ENCODE peak calls at places on chromosomes 5 and 9, in ten cellular contexts. Y is progenitor cell of endocrine pancreas; Q is NB4; O is kidney epithelial cell; S is T-cell; K is ACHN; N is stimulated activated CD4-positive, alpha-beta T cell treated with anti-CD3 and anti-CD28 coated beads, Interleukin-4, amount 100 ng/mL, for 1 hour; M is NCI-H1417; I is BE2C; B is AG10803. T is an unnamed sample.

GRCh38 chr5:76591366-76591765 is 31.8 kb downstream of the F2RL2 start:
- DNase-seq in M (no peak), B (no peak), Q (no peak), N (no peak), K (no peak), I (no peak), O (no peak), Y (no peak), S (no peak), T (no peak)

GRCh38 chr9:89356782-89357181 is 38.5 kb downstream of the SECISBP2 start:
- DNase-seq in M (no peak), N (no peak), B (no peak), I (no peak), O (no peak), Y (no peak), S (no peak), Q (no peak), K (no peak), T (peak)

GRCh38 chr5:147276497-147276896 is 41.7 kb downstream of the STK32A start:
- DNase-seq in S (no peak), N (no peak), B (no peak), Q (no peak), Y (no peak), O (no peak), M (no peak), K (no peak), I (no peak), T (no peak)

GRCh38 chr9:107712390-107712789 is 222.8 kb upstream of the KLF4 start:
- DNase-seq in S (no peak), B (peak), N (no peak), I (no peak), K (peak), M (no peak), Y (no peak), Q (peak), O (peak), T (no peak)

GRCh38 chr5:146877783-146878470 is 630 bp downstream of the PPP2R2B start:
- DNase-seq in O (no peak), N (peak), Q (no peak), B (peak), I (peak), Y (peak), S (peak), K (no peak), M (peak), T (peak)

GRCh38 chr5:156475182-156475830 is 148.3 kb downstream of the SGCD start:
- DNase-seq in O (no peak), Q (no peak), Y (no peak), M (no peak), B (peak), N (no peak), K (no peak), S (no peak), I (no peak), T (no peak)

GRCh38 chr5:17819786-17820185 is 185.5 kb downstream of the TAF11L14 start:
- DNase-seq in Q (no peak), S (no peak), B (no peak), M (no peak), I (no peak), Y (no peak), O (no peak), N (no peak), K (no peak), T (no peak)

GRCh38 chr9:80320916-80321315 is 749.2 kb downstream of the TLE4 start:
- DNase-seq in S (no peak), O (peak), M (no peak), K (no peak), Y (no peak), N (no peak), B (no peak), I (no peak), Q (no peak), T (no peak)

GRCh38 chr9:110923601-110924000 is 114.7 kb downstream of the LPAR1 start:
- DNase-seq in K (no peak), Q (no peak), Y (no peak), B (peak), S (no peak), O (no peak), N (no peak), M (no peak), I (no peak), T (no peak)

GRCh38 chr9:118990949-118991348 is 378.3 kb downstream of the BRINP1 start:
- DNase-seq in Y (no peak), S (no peak), B (no peak), N (no peak), I (no peak), M (no peak), K (no peak), O (no peak), Q (no peak), T (no peak)

GRCh38 chr5:137833463-137833862 is 34.2 kb upstream of the MYOT start:
- DNase-seq in O (peak), M (no peak), B (peak), K (no peak), N (no peak), S (no peak), Y (no peak), Q (no peak), I (no peak), T (no peak)

GRCh38 chr5:91632871-91633270 is 249.8 kb upstream of the ARRDC3 start:
- DNase-seq in I (no peak), O (no peak), K (no peak), N (no peak), Y (no peak), B (no peak), S (no peak), Q (no peak), M (peak), T (no peak)

GRCh38 chr5:160181965-160182622 is 47.2 kb upstream of the FABP6 start:
- DNase-seq in Q (no peak), Y (no peak), S (no peak), I (no peak), M (no peak), O (no peak), B (no peak), N (no peak), K (no peak), T (no peak)

GRCh38 chr9:37034320-37034937 is 361 bp upstream of the PAX5 start:
- DNase-seq in K (peak), S (no peak), I (no peak), O (no peak), B (no peak), N (peak), Q (peak), Y (no peak), M (no peak), T (peak)

GRCh38 chr9:133048595-133048994 is 13.2 kb upstream of the CEL start:
- DNase-seq in O (no peak), Y (no peak), N (no peak), K (peak), Q (peak), M (peak), B (peak), S (no peak), I (peak), T (peak)

GRCh38 chr5:633521-633955 is 21.4 kb downstream of the CEP72 start:
- DNase-seq in K (no peak), S (no peak), M (no peak), N (no peak), O (no peak), Y (no peak), Q (peak), I (no peak), B (no peak), T (no peak)

GRCh38 chr5:21642321-21642720 is 1210.8 kb downstream of the CDH12 start:
- DNase-seq in N (no peak), I (no peak), Y (no peak), Q (no peak), O (no peak), S (no peak), B (no peak), K (no peak), M (no peak), T (no peak)

GRCh38 chr5:428219-428618 is 14.8 kb upstream of the EXOC3 start:
- DNase-seq in I (no peak), M (no peak), O (no peak), Y (no peak), B (no peak), K (no peak), Q (no peak), S (no peak), N (no peak), T (no peak)

T was measured in H7.